ENCODE peak calls at places on chromosomes 12 and 14, in six cellular contexts. B, Y, G, T, H and X are unnamed samples. For H3K4me1, the result is how much of the 10 kb centered on the place peaks cover.

GRCh38 chr14:78697341-78697740 is 527.2 kb downstream of the NRXN3 start:
- DNase-seq in T (no peak), H (no peak), G (no peak), B (no peak), Y (no peak), X (no peak)

GRCh38 chr12:5043589-5044419 is at the start of gene KCNA5:
- DNase-seq in Y (no peak), G (peak), H (no peak), T (peak), B (no peak), X (peak)

GRCh38 chr14:67453575-67454300 is 34.8 kb downstream of the TMEM229B start:
- DNase-seq in B (peak), T (no peak), H (no peak), G (no peak), Y (no peak), X (no peak)

GRCh38 chr14:76169776-76170175 is 18.1 kb downstream of the GPATCH2L start:
- DNase-seq in T (no peak), B (no peak), H (no peak), G (no peak), Y (no peak), X (no peak)

GRCh38 chr14:94472842-94473241 is 3.2 kb downstream of the SERPINA9 start:
- DNase-seq in Y (no peak), B (no peak), H (no peak), G (no peak), T (no peak), X (no peak)

GRCh38 chr12:102874819-102875218 is 42.2 kb downstream of the PAH start:
- DNase-seq in G (no peak), H (no peak), T (no peak), B (no peak), Y (no peak), X (no peak)

GRCh38 chr14:90398841-90399540 is 2.2 kb downstream of the CALM1 start:
- DNase-seq in G (no peak), Y (no peak), B (no peak), H (no peak), T (no peak), X (no peak)

GRCh38 chr14:61631044-61631692 is 64.1 kb upstream of the HIF1A start:
- DNase-seq in Y (no peak), T (no peak), G (no peak), B (no peak), H (no peak), X (no peak)

GRCh38 chr14:61749867-61750266 is 12.4 kb upstream of the SNAPC1 start:
- DNase-seq in G (no peak), Y (no peak), H (no peak), T (no peak), B (no peak), X (no peak)

GRCh38 chr12:50275545-50275944 is 7.8 kb downstream of the LIMA1 start:
- DNase-seq in T (no peak), G (no peak), B (no peak), Y (no peak), H (peak), X (no peak)

GRCh38 chr14:72553161-72553560 is 340.7 kb downstream of the DPF3 start:
- DNase-seq in B (no peak), G (no peak), H (no peak), Y (no peak), T (no peak), X (no peak)

GRCh38 chr12:98901189-98901588 is 256.1 kb downstream of the APAF1 start:
- DNase-seq in T (no peak), G (no peak), B (no peak), H (no peak), Y (no peak), X (no peak)

GRCh38 chr12:109947511-109947910 is 47.4 kb downstream of the TCHP start:
- DNase-seq in G (no peak), B (no peak), Y (no peak), T (no peak), H (no peak), X (no peak)

GRCh38 chr12:104524026-104524425 is 67.3 kb downstream of the CHST11 start:
- DNase-seq in Y (no peak), B (no peak), H (no peak), T (no peak), G (no peak), X (no peak)

GRCh38 chr12:42039146-42039545 is 105.5 kb downstream of the GXYLT1 start:
- DNase-seq in T (no peak), H (no peak), G (peak), Y (no peak), B (no peak), X (no peak)

GRCh38 chr14:103687712-103688111 is 27.5 kb downstream of the XRCC3 start:
- DNase-seq in Y (no peak), B (no peak), T (no peak), G (no peak), H (no peak), X (no peak)

GRCh38 chr14:69073925-69074324 is 79.0 kb downstream of the DCAF5 start:
- DNase-seq in H (no peak), Y (no peak), B (no peak), G (no peak), T (no peak), X (no peak)

GRCh38 chr12:113475451-113476085 is 3.9 kb upstream of the LHX5 start:
- DNase-seq in Y (no peak), B (no peak), T (no peak), H (no peak), G (no peak), X (peak)

GRCh38 chr14:75732888-75733287 is 71.8 kb downstream of the TTLL5 start:
- DNase-seq in G (no peak), B (no peak), T (no peak), Y (no peak), H (no peak), X (no peak)

GRCh38 chr14:38286481-38286880 is 30.6 kb upstream of the CLEC14A start:
- DNase-seq in B (no peak), H (no peak), G (no peak), T (no peak), Y (no peak), X (no peak)

DNA sequence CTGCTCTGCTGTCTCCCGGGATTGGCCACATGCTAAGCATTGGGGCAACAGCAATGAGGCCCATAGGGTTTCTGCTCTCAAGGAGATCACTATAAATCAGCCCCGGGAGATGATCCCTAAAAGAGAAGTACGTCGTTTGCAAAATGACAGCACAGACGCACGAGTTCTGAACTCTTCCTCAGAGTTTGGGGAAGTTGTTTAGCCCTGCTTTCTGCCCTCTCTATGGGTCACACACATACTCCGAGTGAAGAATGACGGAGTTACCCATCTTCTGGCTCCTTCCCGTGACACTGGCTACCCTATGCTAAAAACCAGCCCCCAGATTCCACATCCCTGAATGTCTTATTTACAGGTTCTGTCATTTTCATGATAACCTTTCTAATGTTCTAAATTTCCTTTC is 258.0 kb upstream of the PLEKHG7 start:
- DNase-seq in T (no peak), Y (no peak), G (peak), H (no peak), B (no peak), X (no peak)
- H3K4me1 ChIP-seq in T (under half), Y (under half), G (under half), H (under half), B (under half), X (under half)

GRCh38 chr14:64725879-64726584 is 21.8 kb downstream of the PLEKHG3 start:
- DNase-seq in H (no peak), T (no peak), G (no peak), B (peak), Y (no peak), X (no peak)
- H3K27ac ChIP-seq in H (no peak), T (no peak), G (no peak), B (peak), Y (peak), X (peak)

GRCh38 chr12:1592444-1593231 is 1.7 kb downstream of the FBXL14 start:
- DNase-seq in Y (no peak), B (no peak), G (peak), H (no peak), T (no peak), X (peak)

GRCh38 chr12:1591543-1591942 is 2.8 kb downstream of the FBXL14 start:
- DNase-seq in Y (no peak), T (no peak), B (no peak), H (no peak), G (no peak), X (no peak)

GRCh38 chr12:1590083-1590979 is 4.0 kb downstream of the FBXL14 start:
- DNase-seq in T (no peak), Y (no peak), B (no peak), H (no peak), G (peak), X (no peak)

GRCh38 chr12:1593232-1594044 is 943 bp downstream of the FBXL14 start:
- DNase-seq in B (peak), Y (no peak), G (peak), T (peak), H (peak), X (peak)

DNA sequence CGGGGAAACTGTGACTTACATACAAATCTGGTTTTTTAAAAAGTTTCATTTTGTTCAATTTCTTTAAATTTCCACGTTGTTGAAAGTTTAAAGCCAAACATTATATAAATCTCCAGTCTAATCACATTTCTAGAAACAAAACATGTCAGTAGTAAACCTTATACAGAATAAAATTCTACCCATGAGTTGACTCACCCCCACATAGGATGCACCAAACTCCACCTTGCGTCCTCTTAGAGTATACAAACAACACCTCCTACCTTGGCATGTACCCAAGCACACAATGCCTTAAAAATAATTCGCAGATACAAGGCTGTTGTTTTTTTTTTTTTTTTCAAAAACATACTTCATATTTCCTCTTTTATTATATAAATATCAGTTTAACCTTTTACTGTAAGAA is 3.4 kb downstream of the FBXL14 start:
- DNase-seq in Y (no peak), T (no peak), G (no peak), B (no peak), H (no peak), X (no peak)
- H3K4me1 ChIP-seq in Y (half or more), T (under half), G (under half), B (under half), H (half or more), X (under half)

GRCh38 chr14:99551034-99551922 is 52.7 kb downstream of the CCDC85C start:
- DNase-seq in Y (no peak), T (no peak), B (no peak), G (no peak), H (no peak), X (no peak)

GRCh38 chr14:99548871-99549270 is 55.1 kb downstream of the CCDC85C start:
- DNase-seq in T (no peak), Y (no peak), H (no peak), G (no peak), B (no peak), X (no peak)

GRCh38 chr14:99552021-99552553 is 51.9 kb downstream of the CCDC85C start:
- DNase-seq in T (no peak), G (no peak), B (no peak), Y (no peak), H (no peak), X (no peak)

GRCh38 chr14:99549684-99550083 is 54.3 kb downstream of the CCDC85C start:
- DNase-seq in G (no peak), Y (no peak), T (no peak), H (no peak), B (no peak), X (no peak)

GRCh38 chr14:99550387-99550992 is 53.5 kb downstream of the CCDC85C start:
- DNase-seq in G (no peak), H (no peak), T (no peak), B (no peak), Y (no peak), X (no peak)
- H3K27ac ChIP-seq in G (no peak), H (no peak), T (no peak), B (no peak), Y (no peak), X (no peak)

GRCh38 chr14:64503184-64503433 is 529 bp downstream of the ZBTB25 start:
- DNase-seq in T (no peak), Y (no peak), B (no peak), H (no peak), G (no peak), X (no peak)
- H3K4me1 ChIP-seq in T (under half), Y (half or more), B (under half), H (under half), G (under half), X (under half)

GRCh38 chr12:69008510-69008909 is 75.5 kb upstream of the CPM start:
- DNase-seq in B (no peak), Y (no peak), T (no peak), H (no peak), G (no peak), X (no peak)

GRCh38 chr12:69002969-69003368 is 70.0 kb upstream of the CPM start:
- DNase-seq in G (no peak), H (no peak), T (no peak), Y (no peak), B (no peak), X (no peak)

GRCh38 chr12:69007858-69008314 is 74.9 kb upstream of the CPM start:
- DNase-seq in T (no peak), Y (no peak), B (no peak), H (no peak), G (no peak), X (no peak)

GRCh38 chr12:69007166-69007857 is 74.3 kb upstream of the CPM start:
- DNase-seq in H (peak), G (no peak), Y (no peak), T (no peak), B (no peak), X (no peak)
- H3K27ac ChIP-seq in H (no peak), G (no peak), Y (no peak), T (peak), B (no peak), X (no peak)

GRCh38 chr14:50830044-50830931 is 674 bp downstream of the NIN start:
- DNase-seq in Y (no peak), T (peak), B (peak), H (peak), G (peak), X (peak)
- H3K4me1 ChIP-seq in Y (under half), T (under half), B (under half), H (under half), G (under half), X (under half)